ENCODE peak calls at places on chromosomes 1 and 21, in five cellular contexts. One of them, this sample, is unnamed.

GRCh38 chr1:39564340-39564739 is 12.2 kb downstream of the PABPC4 start:
- DNase-seq in A549: no peak
- DNase-seq in left ventricle myocardium superior: no peak
- DNase-seq in stimulated activated CD4-positive, alpha-beta T cell treated with anti-CD3 and anti-CD28 coated beads, Interleukin-15, amount 100 ng/mL, for 1 hour: no peak
- DNase-seq in mesendoderm: no peak
- DNase-seq in this sample: no peak

GRCh38 chr21:42687796-42688195 is 34.4 kb downstream of the PDE9A start:
- DNase-seq in A549: no peak
- DNase-seq in mesendoderm: no peak
- DNase-seq in stimulated activated CD4-positive, alpha-beta T cell treated with anti-CD3 and anti-CD28 coated beads, Interleukin-15, amount 100 ng/mL, for 1 hour: no peak
- DNase-seq in left ventricle myocardium superior: no peak
- DNase-seq in this sample: no peak

GRCh38 chr1:1956101-1956500 is 37.0 kb upstream of the TMEM52 start:
- DNase-seq in stimulated activated CD4-positive, alpha-beta T cell treated with anti-CD3 and anti-CD28 coated beads, Interleukin-15, amount 100 ng/mL, for 1 hour: no peak
- DNase-seq in left ventricle myocardium superior: peak; percentile 10
- DNase-seq in mesendoderm: no peak
- DNase-seq in A549: no peak
- DNase-seq in this sample: no peak

GRCh38 chr21:37128069-37128468 is 55.0 kb downstream of the TTC3 start:
- DNase-seq in left ventricle myocardium superior: no peak
- DNase-seq in A549: no peak
- DNase-seq in mesendoderm: no peak
- DNase-seq in stimulated activated CD4-positive, alpha-beta T cell treated with anti-CD3 and anti-CD28 coated beads, Interleukin-15, amount 100 ng/mL, for 1 hour: no peak
- DNase-seq in this sample: no peak

GRCh38 chr1:4652631-4653327 is 1.6 kb upstream of the AJAP1 start:
- DNase-seq in A549: peak; percentile 62
- DNase-seq in left ventricle myocardium superior: peak; percentile 68
- DNase-seq in stimulated activated CD4-positive, alpha-beta T cell treated with anti-CD3 and anti-CD28 coated beads, Interleukin-15, amount 100 ng/mL, for 1 hour: peak; percentile 48
- DNase-seq in mesendoderm: peak; percentile 74
- DNase-seq in this sample: peak; percentile 64

GRCh38 chr1:204198978-204199340 is 2.7 kb upstream of the KISS1 start:
- DNase-seq in stimulated activated CD4-positive, alpha-beta T cell treated with anti-CD3 and anti-CD28 coated beads, Interleukin-15, amount 100 ng/mL, for 1 hour: no peak
- DNase-seq in A549: no peak
- DNase-seq in left ventricle myocardium superior: no peak
- DNase-seq in mesendoderm: peak; percentile 37
- DNase-seq in this sample: no peak

GRCh38 chr1:1347663-1348419 is 1.4 kb downstream of the DVL1 start:
- DNase-seq in mesendoderm: peak; percentile 71
- DNase-seq in stimulated activated CD4-positive, alpha-beta T cell treated with anti-CD3 and anti-CD28 coated beads, Interleukin-15, amount 100 ng/mL, for 1 hour: no peak
- DNase-seq in A549: no peak
- DNase-seq in left ventricle myocardium superior: peak; percentile 71
- DNase-seq in this sample: no peak

GRCh38 chr1:213947200-213947775 is 40.5 kb upstream of the PROX1 start:
- DNase-seq in stimulated activated CD4-positive, alpha-beta T cell treated with anti-CD3 and anti-CD28 coated beads, Interleukin-15, amount 100 ng/mL, for 1 hour: no peak
- DNase-seq in A549: no peak
- DNase-seq in mesendoderm: no peak
- DNase-seq in left ventricle myocardium superior: no peak
- DNase-seq in this sample: no peak

GRCh38 chr1:45050931-45051748 is 39.1 kb downstream of the UROD start:
- DNase-seq in left ventricle myocardium superior: no peak
- DNase-seq in stimulated activated CD4-positive, alpha-beta T cell treated with anti-CD3 and anti-CD28 coated beads, Interleukin-15, amount 100 ng/mL, for 1 hour: no peak
- DNase-seq in A549: no peak
- DNase-seq in mesendoderm: no peak
- DNase-seq in this sample: no peak

GRCh38 chr21:45074048-45074817 is at the start of gene ADARB1:
- DNase-seq in A549: peak; percentile 31
- DNase-seq in left ventricle myocardium superior: peak; percentile 85
- DNase-seq in stimulated activated CD4-positive, alpha-beta T cell treated with anti-CD3 and anti-CD28 coated beads, Interleukin-15, amount 100 ng/mL, for 1 hour: peak; percentile 60
- DNase-seq in mesendoderm: peak; percentile 78
- DNase-seq in this sample: peak; percentile 64

GRCh38 chr21:37383066-37383465 is 16.5 kb downstream of the DYRK1A start:
- DNase-seq in A549: no peak
- DNase-seq in mesendoderm: peak; percentile 81
- DNase-seq in stimulated activated CD4-positive, alpha-beta T cell treated with anti-CD3 and anti-CD28 coated beads, Interleukin-15, amount 100 ng/mL, for 1 hour: no peak
- DNase-seq in left ventricle myocardium superior: no peak
- DNase-seq in this sample: peak; percentile 78

GRCh38 chr1:50423670-50424000 is 392 bp upstream of the DMRTA2 start:
- DNase-seq in A549: peak; percentile 58
- DNase-seq in left ventricle myocardium superior: no peak
- DNase-seq in mesendoderm: peak; percentile 67
- DNase-seq in stimulated activated CD4-positive, alpha-beta T cell treated with anti-CD3 and anti-CD28 coated beads, Interleukin-15, amount 100 ng/mL, for 1 hour: no peak
- DNase-seq in this sample: no peak

GRCh38 chr1:82317671-82318070 is 516.9 kb downstream of the ADGRL2 start:
- DNase-seq in A549: no peak
- DNase-seq in mesendoderm: peak; percentile 66
- DNase-seq in stimulated activated CD4-positive, alpha-beta T cell treated with anti-CD3 and anti-CD28 coated beads, Interleukin-15, amount 100 ng/mL, for 1 hour: no peak
- DNase-seq in left ventricle myocardium superior: no peak
- DNase-seq in this sample: no peak

GRCh38 chr1:171780583-171781166 is 785 bp upstream of the METTL13 start:
- DNase-seq in mesendoderm: no peak
- DNase-seq in A549: no peak
- DNase-seq in left ventricle myocardium superior: no peak
- DNase-seq in stimulated activated CD4-positive, alpha-beta T cell treated with anti-CD3 and anti-CD28 coated beads, Interleukin-15, amount 100 ng/mL, for 1 hour: no peak
- DNase-seq in this sample: no peak

GRCh38 chr21:25857308-25858099 is 122.7 kb downstream of the GABPA start:
- DNase-seq in stimulated activated CD4-positive, alpha-beta T cell treated with anti-CD3 and anti-CD28 coated beads, Interleukin-15, amount 100 ng/mL, for 1 hour: no peak
- DNase-seq in A549: no peak
- DNase-seq in mesendoderm: no peak
- DNase-seq in left ventricle myocardium superior: no peak
- DNase-seq in this sample: peak; percentile 27

GRCh38 chr1:171753685-171754380 is 12.0 kb upstream of the VAMP4 start:
- DNase-seq in stimulated activated CD4-positive, alpha-beta T cell treated with anti-CD3 and anti-CD28 coated beads, Interleukin-15, amount 100 ng/mL, for 1 hour: no peak
- DNase-seq in mesendoderm: no peak
- DNase-seq in left ventricle myocardium superior: no peak
- DNase-seq in A549: no peak
- DNase-seq in this sample: no peak

GRCh38 chr1:8211620-8212442 is 106.1 kb upstream of the SLC45A1 start:
- DNase-seq in A549: peak; percentile 57
- DNase-seq in mesendoderm: peak; percentile 67
- DNase-seq in left ventricle myocardium superior: no peak
- DNase-seq in stimulated activated CD4-positive, alpha-beta T cell treated with anti-CD3 and anti-CD28 coated beads, Interleukin-15, amount 100 ng/mL, for 1 hour: no peak
- DNase-seq in this sample: peak; percentile 99

GRCh38 chr1:64072089-64072835 is 131.2 kb upstream of the UBE2U start:
- DNase-seq in A549: no peak
- DNase-seq in mesendoderm: no peak
- DNase-seq in stimulated activated CD4-positive, alpha-beta T cell treated with anti-CD3 and anti-CD28 coated beads, Interleukin-15, amount 100 ng/mL, for 1 hour: no peak
- DNase-seq in left ventricle myocardium superior: no peak
- DNase-seq in this sample: no peak

GRCh38 chr1:40808444-40808843 is 24.9 kb downstream of the KCNQ4 start:
- DNase-seq in stimulated activated CD4-positive, alpha-beta T cell treated with anti-CD3 and anti-CD28 coated beads, Interleukin-15, amount 100 ng/mL, for 1 hour: no peak
- DNase-seq in mesendoderm: no peak
- DNase-seq in left ventricle myocardium superior: no peak
- DNase-seq in A549: no peak
- DNase-seq in this sample: no peak

This sample was measured in cardiac muscle cell.